ENCODE peak calls at places on chromosomes 13 and 19, in five cellular contexts. One of them, this sample, is unnamed.

GRCh38 chr19:38649305-38650179 is 2.1 kb downstream of the ACTN4 start:
- DNase-seq in iris pigment epithelial cell: no peak
- DNase-seq in cardiac fibroblast: no peak
- DNase-seq in Calu3: peak
- DNase-seq in effector CD8-positive, alpha-beta T cell: no peak
- DNase-seq in this sample: no peak

GRCh38 chr13:74575729-74576125 is 441.5 kb upstream of the KLF12 start:
- DNase-seq in iris pigment epithelial cell: peak
- DNase-seq in cardiac fibroblast: peak
- DNase-seq in Calu3: no peak
- DNase-seq in effector CD8-positive, alpha-beta T cell: peak
- DNase-seq in this sample: peak

GRCh38 chr13:111508164-111508870 is 187.9 kb downstream of the TEX29 start:
- DNase-seq in iris pigment epithelial cell: no peak
- DNase-seq in cardiac fibroblast: no peak
- DNase-seq in Calu3: no peak
- DNase-seq in effector CD8-positive, alpha-beta T cell: no peak
- DNase-seq in this sample: no peak

GRCh38 chr19:29404951-29405727 is 120.7 kb upstream of the VSTM2B start:
- DNase-seq in iris pigment epithelial cell: no peak
- DNase-seq in cardiac fibroblast: no peak
- DNase-seq in Calu3: no peak
- DNase-seq in effector CD8-positive, alpha-beta T cell: no peak
- DNase-seq in this sample: no peak

GRCh38 chr13:27264181-27264580 is 6.4 kb upstream of the RASL11A start:
- DNase-seq in iris pigment epithelial cell: peak
- DNase-seq in cardiac fibroblast: peak
- DNase-seq in Calu3: no peak
- DNase-seq in effector CD8-positive, alpha-beta T cell: no peak
- DNase-seq in this sample: peak

GRCh38 chr19:14542721-14543328 is 13.4 kb downstream of the TECR start:
- DNase-seq in iris pigment epithelial cell: peak
- DNase-seq in cardiac fibroblast: peak
- DNase-seq in Calu3: no peak
- DNase-seq in effector CD8-positive, alpha-beta T cell: no peak
- DNase-seq in this sample: peak

GRCh38 chr19:19570561-19570960 is 32.5 kb downstream of the CILP2 start:
- DNase-seq in iris pigment epithelial cell: no peak
- DNase-seq in cardiac fibroblast: no peak
- DNase-seq in Calu3: no peak
- DNase-seq in effector CD8-positive, alpha-beta T cell: no peak
- DNase-seq in this sample: no peak

GRCh38 chr13:67120872-67121531 is 109.1 kb downstream of the PCDH9 start:
- DNase-seq in iris pigment epithelial cell: peak
- DNase-seq in cardiac fibroblast: no peak
- DNase-seq in Calu3: no peak
- DNase-seq in effector CD8-positive, alpha-beta T cell: no peak
- DNase-seq in this sample: peak

GRCh38 chr19:3981373-3981735 is 3.9 kb downstream of the EEF2 start:
- DNase-seq in iris pigment epithelial cell: no peak
- DNase-seq in cardiac fibroblast: no peak
- DNase-seq in Calu3: no peak
- DNase-seq in effector CD8-positive, alpha-beta T cell: no peak
- DNase-seq in this sample: no peak

GRCh38 chr13:27599845-27600553 is 20.3 kb downstream of the LNX2 start:
- DNase-seq in iris pigment epithelial cell: peak
- DNase-seq in cardiac fibroblast: peak
- DNase-seq in Calu3: peak
- DNase-seq in effector CD8-positive, alpha-beta T cell: no peak
- DNase-seq in this sample: peak

GRCh38 chr19:16252459-16253205 is 54.9 kb downstream of the AP1M1 start:
- DNase-seq in iris pigment epithelial cell: no peak
- DNase-seq in cardiac fibroblast: no peak
- DNase-seq in Calu3: no peak
- DNase-seq in effector CD8-positive, alpha-beta T cell: no peak
- DNase-seq in this sample: no peak

GRCh38 chr13:27174766-27175455 is 3.3 kb upstream of the USP12 start:
- DNase-seq in iris pigment epithelial cell: peak
- DNase-seq in cardiac fibroblast: peak
- DNase-seq in Calu3: no peak
- DNase-seq in effector CD8-positive, alpha-beta T cell: no peak
- DNase-seq in this sample: no peak

GRCh38 chr19:41696402-41697197 is 8.5 kb upstream of the CEACAM7 start:
- DNase-seq in iris pigment epithelial cell: no peak
- DNase-seq in cardiac fibroblast: no peak
- DNase-seq in Calu3: peak
- DNase-seq in effector CD8-positive, alpha-beta T cell: no peak
- DNase-seq in this sample: peak

GRCh38 chr19:13026478-13026999 is 31.3 kb downstream of the NFIX start:
- DNase-seq in iris pigment epithelial cell: peak
- DNase-seq in cardiac fibroblast: peak
- DNase-seq in Calu3: peak
- DNase-seq in effector CD8-positive, alpha-beta T cell: no peak
- DNase-seq in this sample: no peak

GRCh38 chr19:56350416-56351045 is 35.9 kb upstream of the ZSCAN5A start:
- DNase-seq in iris pigment epithelial cell: peak
- DNase-seq in cardiac fibroblast: peak
- DNase-seq in Calu3: peak
- DNase-seq in effector CD8-positive, alpha-beta T cell: peak
- DNase-seq in this sample: peak

GRCh38 chr19:6264077-6264445 is 15.7 kb downstream of the MLLT1 start:
- DNase-seq in iris pigment epithelial cell: peak
- DNase-seq in cardiac fibroblast: no peak
- DNase-seq in Calu3: no peak
- DNase-seq in effector CD8-positive, alpha-beta T cell: no peak
- DNase-seq in this sample: peak

GRCh38 chr19:18761531-18762110 is 29.5 kb downstream of the COMP start:
- DNase-seq in iris pigment epithelial cell: no peak
- DNase-seq in cardiac fibroblast: no peak
- DNase-seq in Calu3: no peak
- DNase-seq in effector CD8-positive, alpha-beta T cell: no peak
- DNase-seq in this sample: no peak

GRCh38 chr13:28486144-28486543 is 8.8 kb downstream of the FLT1 start:
- DNase-seq in iris pigment epithelial cell: no peak
- DNase-seq in cardiac fibroblast: no peak
- DNase-seq in Calu3: no peak
- DNase-seq in effector CD8-positive, alpha-beta T cell: no peak
- DNase-seq in this sample: no peak

GRCh38 chr13:110137677-110138008 is 169.3 kb downstream of the COL4A1 start:
- DNase-seq in iris pigment epithelial cell: no peak
- DNase-seq in cardiac fibroblast: peak
- DNase-seq in Calu3: peak
- DNase-seq in effector CD8-positive, alpha-beta T cell: no peak
- DNase-seq in this sample: no peak

GRCh38 chr13:50071399-50071798 is 56.2 kb downstream of the KCNRG start:
- DNase-seq in iris pigment epithelial cell: no peak
- DNase-seq in cardiac fibroblast: peak
- DNase-seq in Calu3: no peak
- DNase-seq in effector CD8-positive, alpha-beta T cell: no peak
- DNase-seq in this sample: no peak

GRCh38 chr19:31316201-31316951 is 32.9 kb downstream of the TSHZ3 start:
- DNase-seq in iris pigment epithelial cell: peak
- DNase-seq in cardiac fibroblast: peak
- DNase-seq in Calu3: no peak
- DNase-seq in effector CD8-positive, alpha-beta T cell: no peak
- DNase-seq in this sample: peak

GRCh38 chr13:109785892-109786450 is 412 bp downstream of the IRS2 start:
- DNase-seq in iris pigment epithelial cell: no peak
- DNase-seq in cardiac fibroblast: peak
- DNase-seq in Calu3: no peak
- DNase-seq in effector CD8-positive, alpha-beta T cell: no peak
- DNase-seq in this sample: no peak

GRCh38 chr19:11659612-11660011 is 62.3 kb downstream of the ZNF627 start:
- DNase-seq in iris pigment epithelial cell: peak
- DNase-seq in cardiac fibroblast: peak
- DNase-seq in Calu3: no peak
- DNase-seq in effector CD8-positive, alpha-beta T cell: no peak
- DNase-seq in this sample: peak

GRCh38 chr13:50156140-50156539 is 140.9 kb downstream of the KCNRG start:
- DNase-seq in iris pigment epithelial cell: peak
- DNase-seq in cardiac fibroblast: peak
- DNase-seq in Calu3: no peak
- DNase-seq in effector CD8-positive, alpha-beta T cell: no peak
- DNase-seq in this sample: peak

GRCh38 chr19:7382694-7383093 is 34.0 kb downstream of the ARHGEF18 start:
- DNase-seq in iris pigment epithelial cell: no peak
- DNase-seq in cardiac fibroblast: no peak
- DNase-seq in Calu3: no peak
- DNase-seq in effector CD8-positive, alpha-beta T cell: no peak
- DNase-seq in this sample: no peak

GRCh38 chr13:27997904-27998522 is 9.5 kb upstream of the URAD start:
- DNase-seq in iris pigment epithelial cell: peak
- DNase-seq in cardiac fibroblast: peak
- DNase-seq in Calu3: peak
- DNase-seq in effector CD8-positive, alpha-beta T cell: no peak
- DNase-seq in this sample: peak

GRCh38 chr13:112971288-112971643 is 2.3 kb downstream of the MCF2L start:
- DNase-seq in iris pigment epithelial cell: no peak
- DNase-seq in cardiac fibroblast: no peak
- DNase-seq in Calu3: no peak
- DNase-seq in effector CD8-positive, alpha-beta T cell: no peak
- DNase-seq in this sample: no peak

GRCh38 chr13:47332149-47332548 is 435.3 kb upstream of the HTR2A start:
- DNase-seq in iris pigment epithelial cell: no peak
- DNase-seq in cardiac fibroblast: peak
- DNase-seq in Calu3: no peak
- DNase-seq in effector CD8-positive, alpha-beta T cell: no peak
- DNase-seq in this sample: peak

This sample was measured in choroid plexus epithelial cell.